ENCODE peak calls at places on chromosomes 5 and 9, in nine cellular contexts. X, H, T, N, L, P, G, V and O are unnamed samples.

GRCh38 chr9:112712678-112713077 is 5.2 kb downstream of the INIP start:
- DNase-seq in X (no peak), H (no peak), T (no peak), N (no peak), L (no peak), P (no peak), G (no peak), V (no peak), O (no peak)

GRCh38 chr5:27034531-27034930 is 3.9 kb downstream of the CDH9 start:
- DNase-seq in X (no peak), H (no peak), T (no peak), N (no peak), L (no peak), P (no peak), G (no peak), V (no peak), O (no peak)

GRCh38 chr9:136088481-136088938 is 6.6 kb downstream of the NACC2 start:
- DNase-seq in X (no peak), H (no peak), T (peak), N (no peak), L (no peak), P (no peak), G (no peak), V (peak), O (no peak)

GRCh38 chr5:170302729-170303501 is 5.3 kb upstream of the LCP2 start:
- DNase-seq in X (no peak), H (no peak), T (peak), N (peak), L (no peak), P (peak), G (peak), V (no peak), O (no peak)

GRCh38 chr5:42566658-42567313 is 143.5 kb downstream of the GHR start:
- DNase-seq in X (no peak), H (no peak), T (no peak), N (no peak), L (peak), P (no peak), G (peak), V (no peak), O (no peak)

GRCh38 chr9:94623253-94623652 is 16.1 kb downstream of the FBP1 start:
- DNase-seq in X (no peak), H (peak), T (peak), N (peak), L (no peak), P (peak), G (no peak), V (peak), O (no peak)

GRCh38 chr5:177452688-177453638 is 6.3 kb downstream of the PRR7 start:
- DNase-seq in X (no peak), H (peak), T (no peak), N (no peak), L (no peak), P (no peak), G (no peak), V (peak), O (no peak)

GRCh38 chr9:97740848-97741821 is 44.0 kb upstream of the XPA start:
- DNase-seq in X (peak), H (peak), T (peak), N (peak), L (peak), P (peak), G (peak), V (peak), O (peak)

GRCh38 chr9:129886226-129887174 is 51.2 kb downstream of the USP20 start:
- DNase-seq in X (no peak), H (peak), T (no peak), N (no peak), L (no peak), P (peak), G (no peak), V (no peak), O (no peak)

GRCh38 chr5:6822068-6822467 is 108.8 kb downstream of the TENT4A start:
- DNase-seq in X (no peak), H (no peak), T (no peak), N (no peak), L (no peak), P (no peak), G (no peak), V (no peak), O (no peak)

GRCh38 chr9:126397056-126397455 is 70.4 kb downstream of the MVB12B start:
- DNase-seq in X (no peak), H (no peak), T (no peak), N (peak), L (no peak), P (no peak), G (no peak), V (no peak), O (no peak)

GRCh38 chr9:6184749-6185645 is 30.6 kb upstream of the IL33 start:
- DNase-seq in X (no peak), H (no peak), T (no peak), N (peak), L (peak), P (peak), G (peak), V (no peak), O (no peak)

GRCh38 chr5:73856972-73857371 is 231.0 kb downstream of the ARHGEF28 start:
- DNase-seq in X (no peak), H (no peak), T (no peak), N (no peak), L (no peak), P (peak), G (peak), V (no peak), O (no peak)

GRCh38 chr5:125272364-125272763 is 525.9 kb upstream of the ZNF608 start:
- DNase-seq in X (no peak), H (no peak), T (no peak), N (no peak), L (no peak), P (no peak), G (no peak), V (no peak), O (no peak)

GRCh38 chr5:151130922-151131891 is 26.4 kb downstream of the ANXA6 start:
- DNase-seq in X (no peak), H (no peak), T (peak), N (no peak), L (no peak), P (no peak), G (no peak), V (no peak), O (no peak)

GRCh38 chr5:171612749-171613148 is 172.9 kb upstream of the SMIM23 start:
- DNase-seq in X (no peak), H (peak), T (no peak), N (no peak), L (no peak), P (no peak), G (no peak), V (no peak), O (no peak)

GRCh38 chr5:155878991-155879575 is 447.9 kb upstream of the SGCD start:
- DNase-seq in X (no peak), H (no peak), T (no peak), N (no peak), L (peak), P (no peak), G (no peak), V (peak), O (no peak)

GRCh38 chr5:117856706-117857105 is 1131.6 kb downstream of the DTWD2 start:
- DNase-seq in X (no peak), H (no peak), T (no peak), N (no peak), L (no peak), P (no peak), G (no peak), V (no peak), O (no peak)

GRCh38 chr5:56211298-56211865 is 21.7 kb downstream of the ANKRD55 start:
- DNase-seq in X (no peak), H (no peak), T (no peak), N (no peak), L (peak), P (no peak), G (peak), V (no peak), O (no peak)

GRCh38 chr5:139644001-139644456 is 4.1 kb upstream of the CXXC5 start:
- DNase-seq in X (no peak), H (peak), T (no peak), N (no peak), L (no peak), P (no peak), G (peak), V (no peak), O (no peak)

GRCh38 chr5:109273594-109273993 is 136.2 kb downstream of the PJA2 start:
- DNase-seq in X (no peak), H (no peak), T (no peak), N (no peak), L (no peak), P (no peak), G (no peak), V (no peak), O (no peak)

GRCh38 chr9:15222313-15222712 is 84.7 kb downstream of the TTC39B start:
- DNase-seq in X (no peak), H (no peak), T (no peak), N (no peak), L (peak), P (no peak), G (no peak), V (no peak), O (no peak)

GRCh38 chr5:10556331-10556807 is 7.5 kb upstream of the ANKRD33B start:
- DNase-seq in X (no peak), H (peak), T (no peak), N (no peak), L (peak), P (no peak), G (no peak), V (no peak), O (no peak)

GRCh38 chr5:104298518-104298917 is 735.9 kb upstream of the NUDT12 start:
- DNase-seq in X (no peak), H (no peak), T (no peak), N (no peak), L (no peak), P (no peak), G (no peak), V (no peak), O (no peak)

GRCh38 chr5:12611132-12611531 is 706.9 kb upstream of the CTNND2 start:
- DNase-seq in X (no peak), H (no peak), T (no peak), N (no peak), L (no peak), P (no peak), G (no peak), V (no peak), O (no peak)

GRCh38 chr5:12616093-12616492 is 711.8 kb upstream of the CTNND2 start:
- DNase-seq in X (no peak), H (no peak), T (no peak), N (no peak), L (no peak), P (no peak), G (no peak), V (no peak), O (no peak)

GRCh38 chr5:12614608-12615007 is 710.4 kb upstream of the CTNND2 start:
- DNase-seq in X (no peak), H (no peak), T (no peak), N (no peak), L (no peak), P (no peak), G (no peak), V (no peak), O (no peak)

GRCh38 chr5:12615141-12615820 is 711.0 kb upstream of the CTNND2 start:
- DNase-seq in X (no peak), H (no peak), T (no peak), N (no peak), L (no peak), P (no peak), G (no peak), V (no peak), O (no peak)
- TF ChIP-seq CTCF in X (no peak), H (no peak), T (no peak), N (no peak), L (no peak), P (no peak), G (no peak), V (no peak), O (no peak)

GRCh38 chr9:132239518-132239917 is 77.7 kb downstream of the NTNG2 start:
- DNase-seq in X (no peak), H (peak), T (peak), N (no peak), L (no peak), P (no peak), G (no peak), V (no peak), O (no peak)

GRCh38 chr9:132241483-132241839 is 79.6 kb downstream of the NTNG2 start:
- DNase-seq in X (no peak), H (no peak), T (no peak), N (no peak), L (no peak), P (no peak), G (no peak), V (no peak), O (no peak)

GRCh38 chr9:132240860-132241482 is 79.1 kb downstream of the NTNG2 start:
- DNase-seq in X (peak), H (peak), T (peak), N (peak), L (peak), P (peak), G (peak), V (peak), O (peak)

GRCh38 chr9:132238992-132239391 is 77.1 kb downstream of the NTNG2 start:
- DNase-seq in X (no peak), H (no peak), T (peak), N (no peak), L (no peak), P (no peak), G (no peak), V (no peak), O (no peak)

GRCh38 chr9:132239999-132240859 is 78.4 kb downstream of the NTNG2 start:
- DNase-seq in X (no peak), H (peak), T (peak), N (no peak), L (no peak), P (no peak), G (no peak), V (peak), O (no peak)
- TF ChIP-seq CTCF in X (no peak), H (no peak), T (no peak), N (no peak), L (no peak), P (no peak), G (no peak), V (no peak), O (no peak)

GRCh38 chr5:38483788-38484398 is 72.6 kb downstream of the LIFR start:
- DNase-seq in X (no peak), H (peak), T (no peak), N (no peak), L (no peak), P (no peak), G (no peak), V (no peak), O (no peak)
- TF ChIP-seq CTCF in X (no peak), H (peak), T (no peak), N (no peak), L (no peak), P (no peak), G (no peak), V (no peak), O (peak)

GRCh38 chr9:100220936-100221335 is 121.9 kb downstream of the INVS start:
- DNase-seq in X (no peak), H (no peak), T (no peak), N (no peak), L (no peak), P (no peak), G (no peak), V (no peak), O (no peak)

GRCh38 chr9:100219347-100219746 is 120.3 kb downstream of the INVS start:
- DNase-seq in X (no peak), H (no peak), T (no peak), N (peak), L (no peak), P (no peak), G (no peak), V (no peak), O (no peak)

GRCh38 chr9:100227636-100228035 is 125.1 kb downstream of the TEX10 start:
- DNase-seq in X (no peak), H (no peak), T (no peak), N (no peak), L (no peak), P (no peak), G (no peak), V (no peak), O (no peak)

GRCh38 chr9:100221538-100221937 is 122.5 kb downstream of the INVS start:
- DNase-seq in X (no peak), H (no peak), T (no peak), N (no peak), L (no peak), P (no peak), G (no peak), V (no peak), O (no peak)

DNA sequence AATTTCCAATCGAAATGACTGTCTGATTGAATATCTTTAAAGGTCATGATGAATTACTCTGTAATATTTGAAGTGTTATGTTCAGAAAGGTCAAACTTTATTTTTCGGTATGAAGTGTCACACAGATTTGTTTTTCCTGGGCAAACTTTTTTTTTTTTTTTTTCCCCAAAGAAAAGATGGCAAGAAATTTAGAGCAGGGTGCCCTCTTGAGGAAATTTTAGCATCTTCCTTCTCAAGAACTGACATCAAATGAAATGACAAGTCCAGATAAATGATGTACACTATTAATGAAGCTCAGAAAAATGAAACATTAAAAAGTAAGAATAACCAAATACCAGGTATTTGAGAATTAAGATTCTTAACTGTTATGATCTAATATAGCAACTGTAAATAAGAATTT is 123.6 kb downstream of the INVS start:
- DNase-seq in X (no peak), H (no peak), T (no peak), N (no peak), L (peak), P (no peak), G (no peak), V (peak), O (no peak)
- TF ChIP-seq CTCF in X (no peak), H (peak), T (peak), N (no peak), L (peak), P (no peak), G (no peak), V (peak), O (peak)

GRCh38 chr5:4232084-4232483 is 636.5 kb downstream of the IRX1 start:
- DNase-seq in X (no peak), H (no peak), T (no peak), N (no peak), L (no peak), P (no peak), G (no peak), V (no peak), O (no peak)

GRCh38 chr5:4229866-4230265 is 634.2 kb downstream of the IRX1 start:
- DNase-seq in X (no peak), H (no peak), T (no peak), N (no peak), L (no peak), P (no peak), G (no peak), V (no peak), O (no peak)

GRCh38 chr5:4230905-4231561 is 635.4 kb downstream of the IRX1 start:
- DNase-seq in X (no peak), H (no peak), T (no peak), N (no peak), L (no peak), P (no peak), G (no peak), V (no peak), O (no peak)

GRCh38 chr5:4230531-4230904 is 634.9 kb downstream of the IRX1 start:
- DNase-seq in X (no peak), H (no peak), T (no peak), N (no peak), L (no peak), P (no peak), G (no peak), V (no peak), O (no peak)

GRCh38 chr5:4233671-4234070 is 638.0 kb downstream of the IRX1 start:
- DNase-seq in X (no peak), H (peak), T (no peak), N (no peak), L (no peak), P (no peak), G (no peak), V (no peak), O (no peak)
- TF ChIP-seq CTCF in X (no peak), H (peak), T (no peak), N (no peak), L (no peak), P (no peak), G (no peak), V (no peak), O (no peak)

GRCh38 chr5:1052641-1053390 is 44.2 kb downstream of the NKD2 start:
- DNase-seq in X (no peak), H (no peak), T (no peak), N (no peak), L (peak), P (no peak), G (no peak), V (peak), O (no peak)

GRCh38 chr5:1054799-1055775 is 46.5 kb downstream of the NKD2 start:
- DNase-seq in X (no peak), H (no peak), T (no peak), N (no peak), L (no peak), P (no peak), G (no peak), V (peak), O (no peak)

GRCh38 chr5:1052076-1052475 is 43.5 kb downstream of the NKD2 start:
- DNase-seq in X (no peak), H (no peak), T (no peak), N (no peak), L (no peak), P (no peak), G (no peak), V (no peak), O (no peak)

GRCh38 chr5:1054018-1054798 is 45.6 kb downstream of the NKD2 start:
- DNase-seq in X (no peak), H (no peak), T (no peak), N (no peak), L (no peak), P (no peak), G (no peak), V (peak), O (no peak)

GRCh38 chr5:1053391-1054017 is 44.9 kb downstream of the NKD2 start:
- DNase-seq in X (no peak), H (no peak), T (no peak), N (no peak), L (peak), P (no peak), G (no peak), V (peak), O (no peak)
- TF ChIP-seq CTCF in X (no peak), H (no peak), T (no peak), N (no peak), L (no peak), P (no peak), G (no peak), V (no peak), O (no peak)

DNA sequence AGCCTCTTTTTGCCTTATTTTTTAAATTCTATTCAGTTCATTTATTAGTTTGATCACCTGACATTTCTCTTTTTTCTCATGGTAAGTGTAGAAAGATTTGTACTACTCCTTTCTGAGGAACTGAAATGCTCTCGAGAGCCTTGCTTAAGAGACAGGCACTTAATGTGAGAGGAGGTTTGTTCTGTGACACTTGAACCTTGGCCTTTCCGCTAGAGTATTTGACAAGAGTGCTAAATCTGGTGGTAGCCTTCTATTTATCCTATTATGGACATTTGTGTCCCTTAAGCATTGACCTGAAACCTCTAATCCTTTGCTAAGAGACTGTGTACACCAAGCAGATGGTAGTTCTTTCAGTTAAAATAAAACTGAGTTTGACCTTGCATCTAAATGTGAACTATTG is 805.0 kb upstream of the PTPRD start:
- DNase-seq in X (no peak), H (no peak), T (no peak), N (no peak), L (no peak), P (no peak), G (no peak), V (no peak), O (no peak)
- TF ChIP-seq CTCF in X (no peak), H (no peak), T (no peak), N (no peak), L (no peak), P (no peak), G (no peak), V (no peak), O (no peak)